ENCODE peak calls at places on chromosome 12, in eight cellular contexts. U is HTR-8/SVneo; Y is NCI-H345; K is foreskin melanocyte; Q is activated T-cell treated with anti-CD3 and anti-CD28 coated beads, Interleukin-2, amount 50 U/mL, for 72 hours; R is H4; A is mesenchymal stem cell; Z is stimulated activated CD8-positive, alpha-beta memory T cell treated with anti-CD3 and anti-CD28 coated beads, Interleukin-7, amount 100 ng/mL, for 1 hour. M is an unnamed sample.

GRCh38 chr12:6370994-6371754 is 4.2 kb downstream of the SCNN1A start:
- DNase-seq in U (peak), Y (peak), K (no peak), Q (no peak), R (peak), A (peak), Z (no peak), M (no peak)

GRCh38 chr12:103928736-103929050 is 1.5 kb upstream of the HSP90B1 start:
- DNase-seq in U (no peak), Y (no peak), K (no peak), Q (peak), R (no peak), A (no peak), Z (peak), M (peak)

GRCh38 chr12:68276400-68276930 is 23.1 kb upstream of the IL22 start:
- DNase-seq in U (no peak), Y (no peak), K (no peak), Q (no peak), R (no peak), A (no peak), Z (no peak), M (no peak)

GRCh38 chr12:22514875-22515274 is 29.5 kb downstream of the C2CD5 start:
- DNase-seq in U (no peak), Y (no peak), K (no peak), Q (no peak), R (no peak), A (no peak), Z (no peak), M (no peak)

GRCh38 chr12:31035226-31035625 is 38.4 kb upstream of the DDX11 start:
- DNase-seq in U (no peak), Y (no peak), K (no peak), Q (no peak), R (no peak), A (no peak), Z (no peak), M (no peak)

GRCh38 chr12:108616941-108617858 is 16.5 kb downstream of the SELPLG start:
- DNase-seq in U (no peak), Y (no peak), K (no peak), Q (peak), R (no peak), A (peak), Z (peak), M (peak)

GRCh38 chr12:65754744-65755595 is 69.3 kb upstream of the HMGA2 start:
- DNase-seq in U (no peak), Y (no peak), K (no peak), Q (no peak), R (no peak), A (no peak), Z (no peak), M (no peak)

GRCh38 chr12:2228535-2228934 is 175.7 kb downstream of the CACNA1C start:
- DNase-seq in U (no peak), Y (no peak), K (no peak), Q (no peak), R (no peak), A (no peak), Z (no peak), M (no peak)

GRCh38 chr12:52515927-52516831 is 4.0 kb downstream of the KRT5 start:
- DNase-seq in U (no peak), Y (no peak), K (no peak), Q (no peak), R (no peak), A (no peak), Z (no peak), M (no peak)

M was measured in stimulated activated CD4-positive, alpha-beta T cell treated with anti-CD3 and anti-CD28 coated beads, Interleukin-2, amount 100 ng/mL, for 24 hours.